ENCODE peak calls at places on chromosomes 1 and 21, in four cellular contexts. B is HFF-Myc; U is SHP77; S is activated naive CD4-positive, alpha-beta T cell treated with anti-CD3 and anti-CD28 coated beads, Interleukin-2, amount 10 ng/mL, durations not matched to agents 7 days and 5 days. D is an unnamed sample.

GRCh38 chr1:156154317-156154749 is 948 bp downstream of the SEMA4A start:
- DNase-seq in U (no peak), S (peak; percentile 38), B (no peak), D (no peak)

GRCh38 chr1:229941785-229942184 is 125.3 kb upstream of the GALNT2 start:
- DNase-seq in S (no peak), U (no peak), B (no peak), D (no peak)

GRCh38 chr1:32759997-32760623 is 57.0 kb downstream of the YARS1 start:
- DNase-seq in S (no peak), B (no peak), U (no peak), D (no peak)

GRCh38 chr1:21938791-21939538 is 1.9 kb upstream of the HSPG2 start:
- DNase-seq in U (no peak), S (no peak), B (no peak), D (no peak)

GRCh38 chr1:153355445-153356071 is 2.1 kb upstream of the S100A9 start:
- DNase-seq in U (peak; percentile 90), S (peak; percentile 63), B (peak; percentile 5), D (no peak)

GRCh38 chr1:186680031-186681012 is at the start of gene PTGS2:
- DNase-seq in U (no peak), S (peak; percentile 59), B (peak; percentile 96), D (peak; percentile 69)

GRCh38 chr21:25790122-25790951 is 55.6 kb downstream of the GABPA start:
- DNase-seq in S (no peak), B (peak; percentile 47), U (peak; percentile 35), D (no peak)

GRCh38 chr1:94433866-94434265 is 15.7 kb downstream of the ABCD3 start:
- DNase-seq in S (no peak), B (no peak), U (no peak), D (no peak)

GRCh38 chr1:115314765-115315164 is 23.3 kb downstream of the NGF start:
- DNase-seq in B (no peak), S (no peak), U (no peak), D (peak; percentile 61)

GRCh38 chr21:42969193-42969600 is 5.2 kb upstream of the PKNOX1 start:
- DNase-seq in U (no peak), S (no peak), B (no peak), D (no peak)

GRCh38 chr1:15154480-15155036 is 1.0 kb downstream of the TMEM51 start:
- DNase-seq in B (no peak), S (peak; percentile 26), U (no peak), D (no peak)

GRCh38 chr1:77553568-77554291 is 128.7 kb downstream of the ZZZ3 start:
- DNase-seq in U (no peak), B (no peak), S (no peak), D (no peak)

GRCh38 chr21:37673801-37674575 is 242.3 kb downstream of the KCNJ6 start:
- DNase-seq in S (no peak), B (no peak), U (no peak), D (no peak)

GRCh38 chr1:205435904-205436573 is 14.2 kb upstream of the LEMD1 start:
- DNase-seq in B (no peak), U (no peak), S (no peak), D (no peak)

GRCh38 chr1:59061876-59062275 is 235.0 kb upstream of the FGGY start:
- DNase-seq in B (peak; percentile 67), U (no peak), S (no peak), D (peak; percentile 67)

GRCh38 chr1:42336978-42337377 is 1.9 kb upstream of the FOXJ3 start:
- DNase-seq in U (no peak), S (no peak), B (no peak), D (no peak)

GRCh38 chr1:89566761-89567174 is 42.1 kb downstream of the LRRC8B start:
- DNase-seq in B (no peak), U (peak; percentile 55), S (no peak), D (no peak)

GRCh38 chr1:235749755-235750300 is 100.2 kb upstream of the GNG4 start:
- DNase-seq in B (no peak), U (no peak), S (no peak), D (no peak)

GRCh38 chr1:196078691-196079090 is 529.5 kb downstream of the KCNT2 start:
- DNase-seq in U (no peak), S (no peak), B (no peak), D (no peak)

GRCh38 chr1:150555971-150556865 is 7.0 kb downstream of the ADAMTSL4 start:
- DNase-seq in S (no peak), U (no peak), B (no peak), D (no peak)

GRCh38 chr21:15141236-15141970 is 76.6 kb upstream of the NRIP1 start:
- DNase-seq in S (no peak), U (no peak), B (no peak), D (no peak)

GRCh38 chr1:63523738-63524137 is 413 bp downstream of the EFCAB7 start:
- DNase-seq in U (no peak), B (no peak), S (no peak), D (no peak)

GRCh38 chr21:33825898-33826297 is 89.7 kb downstream of the ATP5PO start:
- DNase-seq in U (no peak), B (no peak), S (no peak), D (peak; percentile 24)

GRCh38 chr1:43206721-43207228 is 34.6 kb downstream of the CFAP57 start:
- DNase-seq in S (no peak), U (no peak), B (peak; percentile 93), D (peak; percentile 93)

GRCh38 chr1:26861286-26861701 is 1.7 kb upstream of the SFN start:
- DNase-seq in B (no peak), U (no peak), S (no peak), D (no peak)

GRCh38 chr1:19639999-19640362 is 4.1 kb upstream of the NBL1 start:
- DNase-seq in S (no peak), B (no peak), U (no peak), D (no peak)

GRCh38 chr1:36091698-36092097 is 3.0 kb downstream of the ADPRS start:
- DNase-seq in S (no peak), U (no peak), B (no peak), D (no peak)

GRCh38 chr1:1782399-1783221 is 4.3 kb upstream of the NADK start:
- DNase-seq in B (no peak), U (peak; percentile 63), S (peak; percentile 57), D (no peak)

GRCh38 chr1:177354247-177354646 is 183.5 kb downstream of the BRINP2 start:
- DNase-seq in B (no peak), S (no peak), U (no peak), D (no peak)

GRCh38 chr1:2408456-2408855 is 3.9 kb downstream of the PEX10 start:
- DNase-seq in S (no peak), U (no peak), B (no peak), D (no peak)

GRCh38 chr1:30872033-30872947 is 36.3 kb downstream of the SDC3 start:
- DNase-seq in U (no peak), B (no peak), S (no peak), D (no peak)

GRCh38 chr1:205547932-205548827 is 43.7 kb downstream of the CDK18 start:
- DNase-seq in U (no peak), S (no peak), B (no peak), D (no peak)

GRCh38 chr1:180250499-180250770 is 20.4 kb downstream of the LHX4 start:
- DNase-seq in S (no peak), U (no peak), B (no peak), D (no peak)

D was measured in AG04450.